ENCODE peak calls at places on chromosomes 11 and 22, in five cellular contexts. R is HCT116, H is neuronal stem cell, B is Panc1, S is BE2C. C is an unnamed sample.

GRCh38 chr11:74009675-74010305 is 905 bp upstream of the UCP3 start:
- DNase-seq in R (no peak), H (no peak), B (no peak), S (no peak), C (no peak)

GRCh38 chr11:64500176-64501013 is 90.6 kb upstream of the SLC22A12 start:
- DNase-seq in R (peak; percentile 4), H (no peak), B (no peak), S (peak; percentile 20), C (no peak)

GRCh38 chr22:38697055-38697980 is 3.4 kb downstream of the JOSD1 start:
- DNase-seq in R (no peak), H (no peak), B (no peak), S (no peak), C (no peak)

GRCh38 chr11:48017105-48017874 is 36.9 kb downstream of the PTPRJ start:
- DNase-seq in R (no peak), H (no peak), B (no peak), S (no peak), C (no peak)

GRCh38 chr11:86116386-86116726 is 47.5 kb upstream of the PICALM start:
- DNase-seq in R (no peak), H (no peak), B (no peak), S (no peak), C (no peak)

GRCh38 chr11:2446590-2447252 is 1.9 kb downstream of the KCNQ1 start:
- DNase-seq in R (no peak), H (no peak), B (no peak), S (no peak), C (no peak)

GRCh38 chr22:24076091-24076867 is 65.2 kb downstream of the CABIN1 start:
- DNase-seq in R (no peak), H (no peak), B (no peak), S (no peak), C (no peak)

GRCh38 chr11:64713781-64714363 is 9.1 kb downstream of the NRXN2 start:
- DNase-seq in R (no peak), H (no peak), B (no peak), S (no peak), C (no peak)

GRCh38 chr11:36131719-36132349 is 157.4 kb downstream of the COMMD9 start:
- DNase-seq in R (no peak), H (peak; percentile 46), B (no peak), S (peak; percentile 41), C (no peak)

GRCh38 chr22:43820671-43821305 is 8.7 kb upstream of the EFCAB6 start:
- DNase-seq in R (no peak), H (no peak), B (no peak), S (no peak), C (no peak)

GRCh38 chr11:606245-606644 is 9.5 kb downstream of the IRF7 start:
- DNase-seq in R (no peak), H (no peak), B (no peak), S (peak; percentile 82), C (no peak)

GRCh38 chr11:57205046-57205671 is 23.4 kb downstream of the LRRC55 start:
- DNase-seq in R (no peak), H (no peak), B (no peak), S (peak; percentile 19), C (no peak)

GRCh38 chr22:40960137-40960536 is 9.0 kb downstream of the RBX1 start:
- DNase-seq in R (no peak), H (no peak), B (no peak), S (no peak), C (no peak)

GRCh38 chr11:108727665-108728064 is 62.8 kb downstream of the DDX10 start:
- DNase-seq in R (no peak), H (no peak), B (no peak), S (no peak), C (no peak)
- H3K4me1 ChIP-seq in R (no peaks in the 10 kb centered on the region), H (no peaks in the 10 kb centered on the region), B (no peaks in the 10 kb centered on the region), S (no peaks in the 10 kb centered on the region), C (peaks cover 2% of the 10 kb centered on the region)

GRCh38 chr22:30423959-30424380 is 1.6 kb upstream of the MTFP1 start:
- DNase-seq in R (peak; percentile 99), H (peak; percentile 99), B (peak; percentile 94), S (peak; percentile 99), C (peak; percentile 100)
- H3K4me1 ChIP-seq in R (peaks cover 44% of the 10 kb centered on the region), H (peaks cover 21% of the 10 kb centered on the region), B (peaks cover 24% of the 10 kb centered on the region), S (peaks cover 19% of the 10 kb centered on the region), C (no peaks in the 10 kb centered on the region)

GRCh38 chr11:120214581-120214980 is 3.7 kb downstream of the OAF start:
- DNase-seq in R (no peak), H (no peak), B (no peak), S (no peak), C (no peak)

GRCh38 chr11:120211522-120212258 is 858 bp downstream of the OAF start:
- DNase-seq in R (no peak), H (no peak), B (no peak), S (no peak), C (no peak)

GRCh38 chr11:120210651-120211521 is at the start of gene OAF:
- DNase-seq in R (peak; percentile 55), H (peak; percentile 81), B (no peak), S (peak; percentile 84), C (peak; percentile 82)

GRCh38 chr11:120212926-120213325 is 2.1 kb downstream of the OAF start:
- DNase-seq in R (no peak), H (no peak), B (no peak), S (no peak), C (no peak)

DNA sequence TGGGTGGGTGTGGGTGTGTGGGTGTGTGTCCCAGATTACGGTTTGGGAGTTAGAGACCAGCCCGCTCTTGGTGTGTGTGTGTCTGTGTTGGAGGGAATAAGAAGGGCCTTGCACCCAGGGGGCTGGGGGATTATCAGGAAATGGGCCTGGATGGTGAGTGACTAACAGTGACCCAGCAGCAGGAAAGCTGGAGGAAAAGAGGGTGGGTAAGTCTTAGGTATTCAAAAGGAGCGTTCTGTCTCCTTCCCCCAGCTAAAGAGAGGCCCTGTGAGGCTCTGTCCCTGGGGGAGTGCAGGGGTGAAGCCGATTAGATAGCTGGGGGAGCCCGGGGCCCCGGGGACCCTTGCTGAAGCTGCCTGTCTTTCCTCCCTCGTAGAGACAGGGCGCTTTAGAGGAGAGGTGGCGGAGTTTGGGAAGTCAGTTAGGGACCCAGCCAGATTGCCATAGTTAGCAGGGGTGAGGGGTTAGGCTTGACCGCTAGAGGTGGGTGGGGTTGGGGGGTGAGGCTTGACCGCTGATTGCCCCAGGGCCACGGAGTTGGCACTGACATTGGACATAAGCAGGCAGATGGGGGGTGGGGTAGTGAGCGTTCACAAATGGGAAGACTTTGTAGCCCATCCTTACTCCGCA is 1.5 kb downstream of the OAF start:
- DNase-seq in R (no peak), H (no peak), B (no peak), S (no peak), C (no peak)
- H3K4me1 ChIP-seq in R (peaks cover 23% of the 10 kb centered on the region), H (peaks cover 12% of the 10 kb centered on the region), B (peaks cover 11% of the 10 kb centered on the region), S (peaks cover 23% of the 10 kb centered on the region), C (no peaks in the 10 kb centered on the region)

GRCh38 chr22:46545041-46545796 is 7.8 kb upstream of the CELSR1 start:
- DNase-seq in R (no peak), H (no peak), B (no peak), S (no peak), C (no peak)
- H3K4me1 ChIP-seq in R (no peaks in the 10 kb centered on the region), H (peaks cover 9% of the 10 kb centered on the region), B (peaks cover 29% of the 10 kb centered on the region), S (no peaks in the 10 kb centered on the region), C (peaks cover 46% of the 10 kb centered on the region)